ENCODE peak calls at places on chromosomes 13 and 19, in seven cellular contexts. G, T, B, N, O, S and F are unnamed samples.

GRCh38 chr13:101655435-101655834 is 203.0 kb downstream of the ITGBL1 start:
- DNase-seq in N (no peak), T (no peak), G (no peak), B (no peak), O (no peak), S (no peak), F (no peak)

GRCh38 chr13:107025991-107026390 is 458.1 kb upstream of the ARGLU1 start:
- DNase-seq in G (no peak), T (no peak), N (no peak), B (peak), O (no peak), S (peak), F (no peak)

GRCh38 chr13:19957320-19958118 is 1.0 kb upstream of the ZMYM2 start:
- DNase-seq in O (peak), B (peak), G (peak), T (peak), N (no peak), S (peak), F (peak)

GRCh38 chr13:46899801-46900200 is 2.9 kb upstream of the HTR2A start:
- DNase-seq in G (no peak), S (no peak), B (no peak), N (no peak), O (peak), T (no peak), F (no peak)

GRCh38 chr19:18202759-18203407 is 959 bp downstream of the RAB3A start:
- DNase-seq in S (peak), N (no peak), G (no peak), O (no peak), T (peak), B (no peak), F (no peak)

GRCh38 chr13:114234266-114234644 is 442 bp upstream of the CDC16 start:
- DNase-seq in N (no peak), T (no peak), S (no peak), G (no peak), B (no peak), O (no peak), F (no peak)

GRCh38 chr19:16584825-16585801 is 12.9 kb upstream of the SLC35E1 start:
- DNase-seq in S (no peak), O (no peak), B (no peak), T (no peak), G (no peak), N (no peak), F (no peak)

GRCh38 chr19:1400281-1401137 is 833 bp downstream of the GAMT start:
- DNase-seq in T (no peak), G (no peak), O (no peak), S (peak), B (peak), N (peak), F (no peak)

GRCh38 chr13:80726895-80727294 is 386.0 kb upstream of the SPRY2 start:
- DNase-seq in B (no peak), O (no peak), N (no peak), T (no peak), G (no peak), S (no peak), F (no peak)

GRCh38 chr13:24505256-24505655 is 7.3 kb downstream of the PARP4 start:
- DNase-seq in O (no peak), S (peak), N (no peak), T (no peak), B (no peak), G (no peak), F (no peak)

GRCh38 chr19:10565028-10565566 is 713 bp downstream of the KRI1 start:
- DNase-seq in T (peak), O (no peak), B (no peak), S (peak), G (peak), N (peak), F (no peak)

GRCh38 chr13:78589206-78589605 is 14.1 kb downstream of the POU4F1 start:
- DNase-seq in T (peak), G (peak), O (no peak), S (peak), B (peak), N (no peak), F (no peak)

GRCh38 chr19:55178781-55179569 is 1.1 kb downstream of the SYT5 start:
- DNase-seq in G (peak), B (peak), O (peak), S (peak), T (peak), N (peak), F (peak)

GRCh38 chr13:94322925-94323324 is 156.6 kb downstream of the DCT start:
- DNase-seq in N (no peak), T (no peak), O (no peak), G (no peak), S (peak), B (no peak), F (no peak)

GRCh38 chr19:16914421-16914820 is 25.6 kb downstream of the F2RL3 start:
- DNase-seq in O (no peak), S (no peak), B (no peak), T (no peak), N (no peak), G (no peak), F (no peak)

GRCh38 chr19:3690551-3691371 is 9.5 kb downstream of the PIP5K1C start:
- DNase-seq in N (no peak), B (no peak), S (no peak), O (no peak), G (no peak), T (no peak), F (no peak)

GRCh38 chr13:81745391-81745790 is 1404.5 kb upstream of the SPRY2 start:
- DNase-seq in O (no peak), B (no peak), S (no peak), T (no peak), N (no peak), G (no peak), F (no peak)

GRCh38 chr13:29573190-29573589 is 22.3 kb downstream of the SLC7A1 start:
- DNase-seq in T (no peak), N (no peak), S (peak), O (no peak), B (no peak), G (peak), F (peak)

GRCh38 chr19:45161715-45162463 is 1.1 kb upstream of the NKPD1 start:
- DNase-seq in S (peak), B (no peak), O (no peak), T (peak), N (peak), G (peak), F (no peak)

GRCh38 chr13:26021956-26022355 is 29.9 kb downstream of the SHISA2 start:
- DNase-seq in G (no peak), T (no peak), N (no peak), O (no peak), B (no peak), S (no peak), F (no peak)

GRCh38 chr13:43879323-43880181 is at the start of the genes CCDC122 and LACC1:
- DNase-seq in T (peak), B (peak), O (peak), S (peak), N (peak), G (peak), F (peak)

GRCh38 chr19:2426661-2427322 is 594 bp downstream of the TIMM13 start:
- DNase-seq in S (peak), B (peak), O (no peak), T (peak), G (peak), N (peak), F (peak)

GRCh38 chr13:72229067-72229466 is 362.1 kb upstream of the DACH1 start:
- DNase-seq in B (no peak), N (no peak), O (no peak), T (no peak), S (no peak), G (no peak), F (no peak)

GRCh38 chr19:48325265-48325910 is at the start of gene EMP3:
- DNase-seq in N (peak), G (peak), B (peak), T (peak), O (no peak), S (peak), F (no peak)

GRCh38 chr13:24842533-24843278 is 78.7 kb downstream of the RNF17 start:
- DNase-seq in G (no peak), S (no peak), B (no peak), N (peak), T (no peak), O (no peak), F (no peak)

GRCh38 chr19:31516756-31517155 is 167.5 kb upstream of the TSHZ3 start:
- DNase-seq in S (no peak), T (peak), N (no peak), B (no peak), O (no peak), G (no peak), F (no peak)

GRCh38 chr13:79637086-79637763 is 156.3 kb downstream of the NDFIP2 start:
- DNase-seq in S (no peak), B (peak), N (no peak), G (peak), O (no peak), T (no peak), F (no peak)